ENCODE peak calls at places on chromosomes 12 and 14, in five cellular contexts. O, W, Y, M and H are unnamed samples.

GRCh38 chr14:50773632-50774541 is 57.1 kb downstream of the NIN start:
- DNase-seq in O (no peak), W (peak; percentile 76), Y (no peak), M (peak; percentile 72), H (no peak)

GRCh38 chr12:108380382-108380781 is 41.3 kb upstream of the CMKLR1 start:
- DNase-seq in O (no peak), W (no peak), Y (no peak), M (no peak), H (no peak)

GRCh38 chr12:65941388-65941787 is 117.1 kb downstream of the HMGA2 start:
- DNase-seq in O (no peak), W (no peak), Y (no peak), M (peak; percentile 97), H (no peak)

GRCh38 chr12:121400332-121401139 is 618 bp downstream of the RNF34 start:
- DNase-seq in O (no peak), W (no peak), Y (no peak), M (peak; percentile 50), H (peak; percentile 89)

GRCh38 chr12:108000111-108000510 is 129.0 kb upstream of the WSCD2 start:
- DNase-seq in O (no peak), W (no peak), Y (no peak), M (no peak), H (no peak)

GRCh38 chr12:82758743-82759142 is 72.0 kb downstream of the TMTC2 start:
- DNase-seq in O (no peak), W (no peak), Y (no peak), M (no peak), H (no peak)

GRCh38 chr12:87756721-87757120 is 272.5 kb downstream of the C12orf50 start:
- DNase-seq in O (no peak), W (no peak), Y (no peak), M (peak; percentile 72), H (no peak)

GRCh38 chr12:117076410-117077372 is 22.5 kb downstream of the TESC start:
- DNase-seq in O (no peak), W (no peak), Y (no peak), M (no peak), H (no peak)

GRCh38 chr12:18382486-18382885 is 121.2 kb downstream of the PIK3C2G start:
- DNase-seq in O (no peak), W (no peak), Y (no peak), M (peak; percentile 5), H (no peak)